ENCODE peak calls at places on chromosomes 2 and 18, in four cellular contexts. A is OCI-M1, G is Caco-2, U is mesothelial cell of epicardium. E is an unnamed sample.

GRCh38 chr2:74892609-74893008 is 58.7 kb downstream of the HK2 start:
- DNase-seq in A (no peak), G (no peak), U (no peak), E (no peak)

GRCh38 chr2:33069894-33070651 is 123.3 kb downstream of the LTBP1 start:
- DNase-seq in A (no peak), G (no peak), U (no peak), E (no peak)

GRCh38 chr2:133262888-133263287 is 305.4 kb downstream of the NCKAP5 start:
- DNase-seq in A (no peak), G (no peak), U (no peak), E (no peak)

GRCh38 chr2:197453914-197454398 is 604 bp downstream of the COQ10B start:
- DNase-seq in A (no peak), G (peak; percentile 80), U (no peak), E (no peak)

GRCh38 chr2:216989335-216990129 is 129.7 kb upstream of the TNP1 start:
- DNase-seq in A (peak; percentile 20), G (no peak), U (no peak), E (no peak)

GRCh38 chr2:46806526-46806925 is 109.1 kb downstream of the MCFD2 start:
- DNase-seq in A (no peak), G (no peak), U (no peak), E (no peak)

GRCh38 chr2:169579044-169579443 is 5.1 kb upstream of the PPIG start:
- DNase-seq in A (no peak), G (no peak), U (no peak), E (no peak)

GRCh38 chr2:112520234-112520783 is 22.0 kb upstream of the POLR1B start:
- DNase-seq in A (no peak), G (no peak), U (no peak), E (no peak)

GRCh38 chr18:57561728-57562423 is 24.6 kb downstream of the FECH start:
- DNase-seq in A (peak; percentile 75), G (no peak), U (no peak), E (no peak)

GRCh38 chr2:20229322-20230201 is 4.6 kb upstream of the SDC1 start:
- DNase-seq in A (no peak), G (peak; percentile 17), U (no peak), E (no peak)

GRCh38 chr2:217743980-217744761 is 258.6 kb downstream of the TNS1 start:
- DNase-seq in A (no peak), G (no peak), U (no peak), E (no peak)

GRCh38 chr2:58131191-58132011 is 84.8 kb downstream of the VRK2 start:
- DNase-seq in A (peak; percentile 28), G (no peak), U (no peak), E (no peak)

GRCh38 chr2:43019536-43020183 is 206.7 kb downstream of the ZFP36L2 start:
- DNase-seq in A (no peak), G (peak; percentile 7), U (no peak), E (peak; percentile 16)

GRCh38 chr2:238120463-238121298 is 17.8 kb upstream of the KLHL30 start:
- DNase-seq in A (peak; percentile 40), G (no peak), U (no peak), E (no peak)

GRCh38 chr2:19812166-19812565 is 89.6 kb downstream of the TTC32 start:
- DNase-seq in A (no peak), G (no peak), U (no peak), E (no peak)

GRCh38 chr18:22871809-22872525 is 61.2 kb upstream of the RBBP8 start:
- DNase-seq in A (peak; percentile 79), G (no peak), U (no peak), E (no peak)